ENCODE peak calls at places on chromosomes 1 and 21, in ten cellular contexts. Q is cardiac fibroblast, E is left ventricle myocardium inferior, R is uterus, W is kidney epithelial cell, C is GM12865, M is astrocyte of the cerebellum, A is lung, B is fibroblast of the aortic adventitia, H is upper lobe of right lung. N is an unnamed sample.

GRCh38 chr1:114457675-114458074 is 53.3 kb downstream of the TRIM33 start:
- DNase-seq in A (no peak), W (no peak), B (no peak), M (no peak), Q (no peak), C (no peak), R (no peak), E (no peak), H (no peak), N (no peak)

GRCh38 chr1:28642056-28642846 is 616 bp downstream of the TAF12 start:
- DNase-seq in H (no peak), W (no peak), A (no peak), R (no peak), C (no peak), B (no peak), M (no peak), E (no peak), Q (no peak), N (no peak)

GRCh38 chr1:240149488-240150094 is 57.9 kb downstream of the FMN2 start:
- DNase-seq in H (no peak), M (peak), R (no peak), E (no peak), W (no peak), C (peak), Q (peak), A (no peak), B (peak), N (peak)

GRCh38 chr1:91502138-91502881 is 1.7 kb downstream of the CDC7 start:
- DNase-seq in M (no peak), Q (peak), E (no peak), A (no peak), C (no peak), H (no peak), B (no peak), W (no peak), R (no peak), N (no peak)

GRCh38 chr1:40078512-40079333 is 18.3 kb downstream of the PPT1 start:
- DNase-seq in H (no peak), Q (peak), C (peak), R (no peak), W (peak), E (no peak), B (peak), M (peak), A (peak), N (peak)

GRCh38 chr1:43930168-43930948 is 3.2 kb upstream of the ARTN start:
- DNase-seq in B (no peak), Q (no peak), W (no peak), A (no peak), C (peak), H (no peak), M (no peak), R (no peak), E (no peak), N (no peak)

GRCh38 chr1:26970810-26971209 is 10.5 kb upstream of the KDF1 start:
- DNase-seq in M (no peak), A (no peak), R (no peak), Q (no peak), B (peak), W (no peak), H (no peak), C (no peak), E (no peak), N (no peak)

GRCh38 chr1:93253471-93253870 is 72.9 kb downstream of the CCDC18 start:
- DNase-seq in C (no peak), B (peak), H (no peak), A (no peak), R (no peak), M (no peak), Q (no peak), W (no peak), E (no peak), N (no peak)

GRCh38 chr1:199155166-199156033 is 516.6 kb downstream of the PTPRC start:
- DNase-seq in Q (no peak), E (no peak), B (no peak), C (no peak), A (no peak), H (no peak), R (no peak), W (no peak), M (no peak), N (no peak)

GRCh38 chr1:80656628-80657019 is 1144.1 kb upstream of the ADGRL2 start:
- DNase-seq in E (no peak), M (no peak), H (no peak), R (no peak), C (no peak), A (no peak), W (no peak), Q (peak), B (no peak), N (peak)

GRCh38 chr21:34517491-34518245 is 5.7 kb upstream of the KCNE1 start:
- DNase-seq in C (peak), E (no peak), B (no peak), W (no peak), A (no peak), H (no peak), R (no peak), M (no peak), Q (no peak), N (no peak)
- TF ChIP-seq CTCF in C (peak), E (peak), B (peak), W (peak), A (no peak), H (peak), R (no peak), M (peak), Q (no peak), N (peak)

GRCh38 chr1:70431317-70431716 is 20.2 kb downstream of the CTH start:
- DNase-seq in R (no peak), H (no peak), A (no peak), C (no peak), Q (no peak), B (no peak), M (no peak), W (no peak), E (no peak), N (no peak)
- H3K4me3 ChIP-seq in R (no peak), H (no peak), A (no peak), C (no peak), Q (no peak), B (no peak), M (no peak), W (no peak), E (no peak), N (no peak)

GRCh38 chr1:228225165-228225710 is 17.4 kb downstream of the OBSCN start:
- DNase-seq in M (no peak), B (no peak), H (no peak), R (no peak), A (no peak), C (no peak), W (no peak), Q (no peak), E (no peak), N (no peak)

GRCh38 chr1:228226141-228226874 is 18.5 kb downstream of the OBSCN start:
- DNase-seq in B (no peak), M (no peak), Q (no peak), R (no peak), E (no peak), A (no peak), C (no peak), W (no peak), H (no peak), N (no peak)

GRCh38 chr1:228225740-228226139 is 17.9 kb downstream of the OBSCN start:
- DNase-seq in Q (no peak), H (no peak), R (no peak), W (no peak), M (no peak), A (no peak), E (no peak), C (no peak), B (no peak), N (no peak)

GRCh38 chr1:228228601-228229074 is 20.8 kb downstream of the OBSCN start:
- DNase-seq in W (peak), A (no peak), M (peak), E (no peak), Q (peak), C (no peak), H (no peak), R (no peak), B (peak), N (peak)

GRCh38 chr1:228226956-228227791 is 19.3 kb downstream of the OBSCN start:
- DNase-seq in R (no peak), B (no peak), C (no peak), H (no peak), E (no peak), M (no peak), Q (peak), W (no peak), A (no peak), N (no peak)
- TF ChIP-seq CTCF in R (no peak), B (peak), C (peak), H (peak), E (no peak), M (no peak), Q (peak), W (peak), A (no peak), N (peak)

DNA sequence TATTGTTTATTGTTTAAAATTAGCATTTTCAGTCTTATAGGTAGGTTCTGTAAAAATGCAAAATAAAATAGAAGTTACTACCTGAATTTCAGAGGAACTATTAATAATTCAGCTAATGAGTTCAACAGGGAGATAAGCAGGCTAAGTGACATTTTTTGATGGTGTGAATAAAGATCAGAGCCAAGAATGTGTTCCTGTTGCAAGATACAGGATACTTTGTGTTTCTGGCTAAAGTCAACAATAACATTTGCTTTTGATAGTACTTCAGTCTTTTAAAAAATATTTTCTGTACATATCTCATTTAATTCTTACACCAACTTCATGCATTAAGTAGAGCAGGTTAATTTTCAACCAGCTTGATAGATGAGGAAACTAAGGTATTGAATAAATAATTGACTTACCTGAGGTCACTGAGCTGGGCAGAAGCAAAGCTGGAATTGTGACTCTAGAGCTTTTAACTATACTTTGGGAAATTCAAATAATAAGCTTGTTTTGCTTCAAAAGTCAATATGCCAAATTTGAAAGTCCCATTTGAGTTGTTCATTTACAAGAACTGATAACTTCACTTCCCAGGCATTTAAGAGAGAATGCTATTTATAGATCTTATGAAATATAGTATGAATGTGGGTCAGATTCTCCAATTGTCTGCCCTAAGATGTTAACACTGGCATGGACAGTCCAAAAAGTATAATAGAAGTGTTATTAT is 6.0 kb downstream of the GORAB start:
- DNase-seq in R (no peak), A (no peak), H (no peak), B (peak), W (no peak), M (no peak), C (no peak), E (no peak), Q (peak), N (peak)
- H3K4me3 ChIP-seq in R (no peak), A (no peak), H (no peak), B (no peak), W (no peak), M (no peak), C (no peak), E (peak), Q (no peak), N (no peak)